ENCODE peak calls at places on chromosome 12, in nine cellular contexts. J is GM19239, S is fibroblast of pulmonary artery, R is NCI-H226, U is posterior cingulate gyrus, Q is HEK293T, D is naive B cell, C is omental fat pad, W is NT2/D1. F is an unnamed sample.

GRCh38 chr12:124388679-124389536 is 94.0 kb downstream of the RFLNA start:
- DNase-seq in J (no peak), S (peak; percentile 90), R (peak; percentile 87), U (peak; percentile 83), Q (peak; percentile 19), D (peak; percentile 49), C (no peak), W (peak; percentile 77), F (peak; percentile 90)

GRCh38 chr12:5083955-5084849 is 40.5 kb downstream of the KCNA5 start:
- DNase-seq in J (peak; percentile 61), S (peak; percentile 68), R (no peak), U (peak; percentile 39), Q (peak; percentile 64), D (peak; percentile 51), C (no peak), W (peak; percentile 90), F (peak; percentile 56)

GRCh38 chr12:86730233-86730632 is 474.0 kb upstream of the MGAT4C start:
- DNase-seq in J (no peak), S (no peak), R (no peak), U (no peak), Q (no peak), D (no peak), C (no peak), W (no peak), F (no peak)

GRCh38 chr12:52062167-52063080 is 7.4 kb upstream of the ATG101 start:
- DNase-seq in J (no peak), S (no peak), R (no peak), U (no peak), Q (no peak), D (no peak), C (no peak), W (no peak), F (no peak)

GRCh38 chr12:93857279-93857894 is 180.2 kb downstream of the CRADD start:
- DNase-seq in J (no peak), S (peak; percentile 45), R (no peak), U (no peak), Q (no peak), D (no peak), C (no peak), W (no peak), F (no peak)

GRCh38 chr12:94561943-94562411 is 88.4 kb downstream of the TMCC3 start:
- DNase-seq in J (peak; percentile 38), S (no peak), R (no peak), U (peak; percentile 77), Q (no peak), D (no peak), C (no peak), W (no peak), F (no peak)

GRCh38 chr12:131085125-131085815 is 131.6 kb downstream of the ADGRD1 start:
- DNase-seq in J (no peak), S (no peak), R (no peak), U (no peak), Q (no peak), D (no peak), C (no peak), W (no peak), F (no peak)

GRCh38 chr12:2239376-2240010 is 186.7 kb downstream of the CACNA1C start:
- DNase-seq in J (no peak), S (peak; percentile 27), R (no peak), U (peak; percentile 53), Q (no peak), D (no peak), C (no peak), W (no peak), F (peak; percentile 65)

GRCh38 chr12:92469837-92470236 is 233.0 kb upstream of the PLEKHG7 start:
- DNase-seq in J (no peak), S (peak; percentile 31), R (no peak), U (no peak), Q (no peak), D (no peak), C (no peak), W (no peak), F (no peak)

GRCh38 chr12:46292754-46293402 is 24.0 kb upstream of the SLC38A1 start:
- DNase-seq in J (no peak), S (peak; percentile 18), R (no peak), U (no peak), Q (no peak), D (no peak), C (no peak), W (no peak), F (peak; percentile 7)